ENCODE peak calls at places on chromosomes 1 and 21, in ten cellular contexts. Y, C, F, W, R, D, X, A, B and O are unnamed samples.

GRCh38 chr1:205225901-205226765 is 1.6 kb upstream of the TMCC2 start:
- DNase-seq in Y (no peak), C (no peak), F (no peak), W (no peak), R (no peak), D (no peak), X (no peak), A (no peak), B (no peak), O (no peak)

GRCh38 chr1:220906561-220907334 is 27.5 kb downstream of the HLX start:
- DNase-seq in Y (no peak), C (peak; percentile 21), F (peak; percentile 48), W (no peak), R (no peak), D (no peak), X (no peak), A (no peak), B (no peak), O (peak; percentile 89)

GRCh38 chr1:181595234-181595633 is 111.9 kb downstream of the CACNA1E start:
- DNase-seq in Y (no peak), C (no peak), F (no peak), W (no peak), R (no peak), D (no peak), X (no peak), A (no peak), B (no peak), O (no peak)

GRCh38 chr1:150389650-150390049 is 25.7 kb downstream of the RPRD2 start:
- DNase-seq in Y (no peak), C (peak; percentile 7), F (no peak), W (no peak), R (no peak), D (no peak), X (no peak), A (no peak), B (no peak), O (no peak)

GRCh38 chr1:156860113-156860638 is 489 bp upstream of the NTRK1 start:
- DNase-seq in Y (peak; percentile 50), C (peak; percentile 21), F (peak; percentile 48), W (peak; percentile 40), R (peak; percentile 71), D (peak; percentile 86), X (peak; percentile 39), A (peak; percentile 35), B (no peak), O (peak; percentile 76)

GRCh38 chr1:155218854-155219591 is 10.5 kb downstream of the MTX1 start:
- DNase-seq in Y (no peak), C (peak; percentile 69), F (peak; percentile 62), W (no peak), R (peak; percentile 46), D (peak; percentile 82), X (peak; percentile 82), A (peak; percentile 81), B (no peak), O (peak; percentile 85)

GRCh38 chr1:90717665-90718410 is 736 bp upstream of the BARHL2 start:
- DNase-seq in Y (no peak), C (peak; percentile 5), F (no peak), W (no peak), R (no peak), D (peak; percentile 71), X (peak; percentile 19), A (peak; percentile 35), B (no peak), O (peak; percentile 37)

GRCh38 chr1:216194721-216195120 is 228.5 kb downstream of the USH2A start:
- DNase-seq in Y (no peak), C (no peak), F (no peak), W (no peak), R (no peak), D (no peak), X (no peak), A (no peak), B (no peak), O (no peak)

GRCh38 chr1:223142795-223143759 is at the start of gene TLR5:
- DNase-seq in Y (peak; percentile 86), C (peak; percentile 19), F (peak; percentile 71), W (peak; percentile 94), R (peak; percentile 91), D (peak; percentile 96), X (peak; percentile 14), A (peak; percentile 46), B (peak; percentile 12), O (peak; percentile 17)

GRCh38 chr1:22383526-22384291 is 67.9 kb upstream of the ZBTB40 start:
- DNase-seq in Y (no peak), C (no peak), F (peak; percentile 21), W (no peak), R (no peak), D (no peak), X (no peak), A (no peak), B (no peak), O (no peak)

GRCh38 chr1:3174487-3175247 is 105.7 kb downstream of the PRDM16 start:
- DNase-seq in Y (no peak), C (no peak), F (no peak), W (peak; percentile 90), R (peak; percentile 56), D (no peak), X (peak; percentile 70), A (peak; percentile 53), B (no peak), O (no peak)

GRCh38 chr1:17233675-17234074 is 15.2 kb upstream of the PADI3 start:
- DNase-seq in Y (no peak), C (peak; percentile 94), F (peak; percentile 96), W (peak; percentile 29), R (no peak), D (no peak), X (peak; percentile 66), A (peak; percentile 78), B (no peak), O (peak; percentile 96)

DNA sequence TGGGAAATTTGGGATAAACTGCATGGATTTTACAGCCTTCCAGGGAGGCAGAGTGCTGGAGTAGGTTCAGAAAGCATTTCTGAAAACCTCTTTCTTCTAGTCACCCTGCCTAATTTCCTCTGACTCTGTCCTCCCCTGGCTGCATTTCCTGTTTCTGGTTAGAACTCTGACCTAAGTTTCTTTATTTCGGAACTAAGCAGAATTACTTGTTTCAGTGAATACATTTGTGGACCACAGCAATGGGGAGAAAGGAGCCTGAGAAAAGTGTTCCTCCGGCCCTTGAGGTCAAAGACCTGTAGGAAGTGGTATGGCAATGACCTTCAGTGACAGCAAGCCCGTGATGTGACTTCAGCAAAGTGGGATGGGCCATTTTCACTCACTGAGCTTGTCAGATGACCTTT is 173.4 kb upstream of the RUNX1 start:
- DNase-seq in Y (no peak), C (no peak), F (no peak), W (no peak), R (no peak), D (no peak), X (no peak), A (no peak), B (peak; percentile 19), O (no peak)
- H3K4me3 ChIP-seq in Y (peak overlapping the region; percentile 47), C (no peak overlapping the region), F (no peak overlapping the region), W (no peak overlapping the region), R (no peak overlapping the region), D (no peak overlapping the region), X (no peak overlapping the region), A (no peak overlapping the region), B (no peak overlapping the region), O (no peak overlapping the region)

GRCh38 chr1:70364439-70364838 is 9.9 kb upstream of the ANKRD13C start:
- DNase-seq in Y (no peak), C (no peak), F (no peak), W (no peak), R (no peak), D (no peak), X (no peak), A (no peak), B (no peak), O (no peak)

GRCh38 chr1:70360321-70360720 is 5.8 kb upstream of the ANKRD13C start:
- DNase-seq in Y (no peak), C (no peak), F (peak; percentile 18), W (no peak), R (no peak), D (peak; percentile 56), X (no peak), A (no peak), B (no peak), O (no peak)

GRCh38 chr1:70358921-70359564 is 4.5 kb upstream of the ANKRD13C start:
- DNase-seq in Y (no peak), C (peak; percentile 46), F (no peak), W (no peak), R (no peak), D (no peak), X (peak; percentile 4), A (no peak), B (no peak), O (no peak)

GRCh38 chr1:70361727-70362413 is 7.3 kb upstream of the ANKRD13C start:
- DNase-seq in Y (no peak), C (peak; percentile 73), F (peak; percentile 3), W (no peak), R (no peak), D (no peak), X (peak; percentile 43), A (peak; percentile 68), B (no peak), O (peak; percentile 16)
- H3K4me3 ChIP-seq in Y (no peak overlapping the region), C (no peak overlapping the region), F (no peak overlapping the region), W (no peak overlapping the region), R (no peak overlapping the region), D (no peak overlapping the region), X (no peak overlapping the region), A (no peak overlapping the region), B (no peak overlapping the region), O (no peak overlapping the region)

DNA sequence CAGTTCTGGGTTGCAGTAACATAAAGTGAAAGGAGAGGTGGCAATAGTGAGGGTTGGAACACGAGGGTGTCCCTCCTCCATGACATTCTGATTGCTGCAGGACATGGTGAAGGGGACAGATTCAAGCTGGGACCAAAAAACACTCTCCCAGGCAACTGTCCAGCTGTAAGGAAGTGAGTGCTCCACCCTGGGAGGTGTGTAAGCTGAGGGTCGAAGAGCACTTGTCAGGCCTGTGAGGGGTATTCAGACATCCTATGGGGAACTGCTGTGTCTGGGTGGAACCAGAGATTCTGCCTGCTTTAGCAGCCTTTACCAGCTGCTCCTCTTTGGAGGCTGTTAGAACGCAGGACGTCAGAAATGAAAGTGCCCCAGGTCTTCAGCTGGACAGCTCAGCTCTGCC is 212.1 kb downstream of the TRABD2B start:
- DNase-seq in Y (no peak), C (no peak), F (no peak), W (no peak), R (no peak), D (no peak), X (no peak), A (no peak), B (no peak), O (no peak)
- H3K4me3 ChIP-seq in Y (no peak overlapping the region), C (no peak overlapping the region), F (no peak overlapping the region), W (no peak overlapping the region), R (no peak overlapping the region), D (no peak overlapping the region), X (no peak overlapping the region), A (no peak overlapping the region), B (no peak overlapping the region), O (no peak overlapping the region)

DNA sequence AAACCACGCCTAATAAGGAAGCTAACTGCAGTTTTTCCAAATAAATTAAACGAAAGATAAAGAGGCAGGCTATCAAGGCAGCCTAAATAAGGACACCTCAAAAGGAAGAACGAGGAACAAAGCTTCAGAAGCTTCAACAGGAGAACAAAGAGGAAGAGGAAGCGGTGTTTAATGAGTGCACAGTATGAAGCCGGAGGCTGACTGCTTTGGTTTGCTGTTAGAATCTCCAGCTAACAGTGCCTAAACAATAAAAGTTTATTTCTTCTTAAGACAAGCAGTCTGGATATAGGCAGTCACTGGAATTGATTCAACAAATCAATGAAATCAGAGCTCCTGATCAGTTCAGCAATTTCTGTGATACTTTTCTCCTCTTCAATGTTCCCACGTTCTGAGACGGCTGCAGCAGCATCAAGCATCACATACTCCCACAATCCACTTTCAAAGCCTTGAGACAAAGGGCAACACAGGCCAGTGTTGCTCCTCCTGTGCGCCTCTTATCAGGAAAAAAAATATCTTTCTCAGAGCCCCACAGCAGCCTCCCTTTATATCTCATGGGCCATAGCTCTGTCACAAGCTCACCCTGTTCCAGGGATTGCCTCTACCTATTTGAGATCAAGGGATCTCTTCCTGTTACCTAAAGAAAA is 365.6 kb upstream of the ST6GALNAC5 start:
- DNase-seq in Y (no peak), C (no peak), F (no peak), W (no peak), R (no peak), D (no peak), X (no peak), A (no peak), B (no peak), O (no peak)
- H3K4me3 ChIP-seq in Y (no peak overlapping the region), C (no peak overlapping the region), F (no peak overlapping the region), W (no peak overlapping the region), R (no peak overlapping the region), D (no peak overlapping the region), X (no peak overlapping the region), A (no peak overlapping the region), B (no peak overlapping the region), O (no peak overlapping the region)